ENCODE peak calls at places on chromosomes 7 and 10, in seven cellular contexts. A, E, B, G, V, J and T are unnamed samples. For H3K27me3 and H3K4me1, the result is how much of the 10 kb centered on the place peaks cover.

GRCh38 chr10:107071301-107071700 is 93.2 kb downstream of the SORCS1 start:
- DNase-seq in A (no peak), E (no peak), B (no peak), G (no peak), V (no peak), J (no peak), T (no peak)

GRCh38 chr7:140501941-140502340 is 22.6 kb upstream of the MKRN1 start:
- DNase-seq in A (no peak), E (no peak), B (no peak), G (no peak), V (no peak), J (peak), T (no peak)

GRCh38 chr7:40162516-40162915 is 27.7 kb downstream of the SUGCT start:
- DNase-seq in A (no peak), E (no peak), B (no peak), G (no peak), V (no peak), J (no peak), T (no peak)

GRCh38 chr10:33396938-33397337 is 62.5 kb upstream of the NRP1 start:
- DNase-seq in A (no peak), E (no peak), B (no peak), G (no peak), V (no peak), J (no peak), T (no peak)

GRCh38 chr10:126634915-126635314 is 35.6 kb downstream of the C10orf90 start:
- DNase-seq in A (no peak), E (no peak), B (no peak), G (no peak), V (no peak), J (no peak), T (no peak)

GRCh38 chr10:74544106-74544505 is 282.3 kb upstream of the KAT6B start:
- DNase-seq in A (no peak), E (no peak), B (peak), G (no peak), V (no peak), J (no peak), T (no peak)

GRCh38 chr7:30548762-30549344 is 44.2 kb upstream of the GGCT start:
- DNase-seq in A (peak), E (peak), B (peak), G (peak), V (no peak), J (peak), T (peak)

GRCh38 chr10:119006451-119007210 is 22.9 kb upstream of the NANOS1 start:
- DNase-seq in A (peak), E (no peak), B (no peak), G (peak), V (no peak), J (peak), T (peak)

GRCh38 chr10:72364239-72364777 is 9.6 kb upstream of the DNAJB12 start:
- DNase-seq in A (peak), E (peak), B (peak), G (peak), V (peak), J (peak), T (peak)

GRCh38 chr7:90250601-90251303 is 5.8 kb downstream of the CFAP69 start:
- DNase-seq in A (no peak), E (no peak), B (no peak), G (no peak), V (no peak), J (no peak), T (no peak)

GRCh38 chr7:107179326-107180163 is 10.7 kb downstream of the HBP1 start:
- DNase-seq in A (no peak), E (peak), B (no peak), G (no peak), V (no peak), J (peak), T (no peak)

GRCh38 chr7:75866497-75867389 is 12.1 kb upstream of the RHBDD2 start:
- DNase-seq in A (peak), E (peak), B (peak), G (peak), V (no peak), J (peak), T (peak)

GRCh38 chr7:41869596-41869995 is 166.7 kb upstream of the INHBA start:
- DNase-seq in A (no peak), E (no peak), B (no peak), G (no peak), V (no peak), J (no peak), T (no peak)

GRCh38 chr10:32149257-32149955 is 93.2 kb upstream of the KIF5B start:
- DNase-seq in A (no peak), E (peak), B (no peak), G (no peak), V (peak), J (peak), T (no peak)

GRCh38 chr10:18109471-18109870 is 30.8 kb upstream of the CACNB2 start:
- DNase-seq in A (no peak), E (no peak), B (no peak), G (no peak), V (no peak), J (no peak), T (no peak)

GRCh38 chr10:132354356-132355094 is 22.5 kb downstream of the LRRC27 start:
- DNase-seq in A (no peak), E (no peak), B (no peak), G (no peak), V (no peak), J (peak), T (no peak)

GRCh38 chr10:72847681-72848080 is 45.9 kb upstream of the OIT3 start:
- DNase-seq in A (no peak), E (no peak), B (no peak), G (no peak), V (no peak), J (no peak), T (no peak)

GRCh38 chr7:50851891-50852290 is 69.2 kb upstream of the GRB10 start:
- DNase-seq in A (no peak), E (no peak), B (no peak), G (no peak), V (no peak), J (no peak), T (no peak)

GRCh38 chr10:97399843-97400545 is 1.1 kb downstream of the RRP12 start:
- DNase-seq in A (peak), E (peak), B (peak), G (peak), V (no peak), J (peak), T (peak)

GRCh38 chr10:11373626-11374310 is 237.7 kb downstream of the USP6NL start:
- DNase-seq in A (no peak), E (no peak), B (no peak), G (no peak), V (no peak), J (no peak), T (no peak)

GRCh38 chr7:99767662-99768061 is 16.3 kb downstream of the CYP3A4 start:
- DNase-seq in A (no peak), E (no peak), B (no peak), G (no peak), V (peak), J (no peak), T (no peak)

GRCh38 chr7:138756591-138757222 is 41.1 kb upstream of the TMEM213 start:
- DNase-seq in A (no peak), E (no peak), B (no peak), G (no peak), V (no peak), J (no peak), T (no peak)

GRCh38 chr10:100730739-100731602 is 14.4 kb upstream of the PAX2 start:
- DNase-seq in A (peak), E (no peak), B (peak), G (peak), V (peak), J (no peak), T (no peak)

GRCh38 chr7:5702876-5703571 is 78.4 kb downstream of the RNF216 start:
- DNase-seq in A (no peak), E (peak), B (no peak), G (no peak), V (no peak), J (no peak), T (no peak)

GRCh38 chr10:22489467-22489866 is 144.2 kb downstream of the SPAG6 start:
- DNase-seq in A (no peak), E (no peak), B (no peak), G (no peak), V (no peak), J (no peak), T (no peak)
- H3K27me3 ChIP-seq in A (under half), E (under half), B (under half), G (under half), V (under half), J (under half), T (under half)

DNA sequence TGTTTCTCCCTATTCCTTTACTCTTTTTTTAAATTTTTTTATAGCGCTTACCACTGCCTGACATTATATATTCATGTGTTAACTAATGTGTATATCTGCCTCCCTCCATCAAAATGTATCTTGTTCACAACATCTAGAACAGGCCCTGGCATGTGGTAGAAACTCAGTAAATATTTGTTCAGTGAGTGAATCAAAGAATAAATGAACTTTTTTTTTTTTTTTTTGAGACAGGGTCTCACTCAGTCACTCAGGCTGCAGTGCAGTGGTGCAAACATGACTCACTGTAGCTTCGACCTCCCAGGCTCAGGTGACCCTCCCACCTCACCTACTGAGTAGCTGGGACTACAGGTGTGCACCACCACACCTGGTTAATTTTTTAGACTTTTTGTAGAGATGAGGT is 7.5 kb upstream of the CALD1 start:
- DNase-seq in A (peak), E (no peak), B (no peak), G (no peak), V (no peak), J (no peak), T (no peak)
- TF ChIP-seq REST in A (no peak), E (no peak), B (no peak), G (no peak), V (no peak), J (no peak), T (no peak)

DNA sequence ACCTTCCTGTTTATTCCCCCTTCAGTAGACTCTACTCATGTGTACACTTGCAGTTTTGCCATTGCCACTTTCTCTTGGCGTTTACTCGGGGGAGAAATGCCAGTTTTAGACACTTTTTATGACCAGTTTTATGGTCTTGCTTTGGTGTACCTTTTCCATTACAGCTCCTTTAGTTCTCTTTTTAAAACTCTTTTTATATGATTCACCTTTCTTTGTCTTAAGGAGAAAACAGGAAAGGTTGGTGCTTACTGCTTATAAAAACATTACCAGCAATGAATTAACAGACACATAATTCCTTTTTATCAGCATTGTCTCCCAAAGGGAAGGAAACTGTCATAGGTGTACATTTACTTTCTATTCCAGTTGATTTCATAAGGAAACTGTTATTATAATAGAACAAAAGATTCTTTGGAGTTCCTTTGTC is 11.9 kb downstream of the TSPAN13 start:
- DNase-seq in A (no peak), E (no peak), B (no peak), G (no peak), V (no peak), J (no peak), T (no peak)
- H3K4me1 ChIP-seq in A (under half), E (under half), B (under half), G (under half), V (under half), J (under half), T (under half)

GRCh38 chr7:121541457-121541856 is 145.3 kb upstream of the FAM3C start:
- DNase-seq in A (no peak), E (no peak), B (no peak), G (no peak), V (no peak), J (no peak), T (no peak)
- H3K27me3 ChIP-seq in A (under half), E (under half), B (under half), G (under half), V (under half), J (under half), T (under half)

DNA sequence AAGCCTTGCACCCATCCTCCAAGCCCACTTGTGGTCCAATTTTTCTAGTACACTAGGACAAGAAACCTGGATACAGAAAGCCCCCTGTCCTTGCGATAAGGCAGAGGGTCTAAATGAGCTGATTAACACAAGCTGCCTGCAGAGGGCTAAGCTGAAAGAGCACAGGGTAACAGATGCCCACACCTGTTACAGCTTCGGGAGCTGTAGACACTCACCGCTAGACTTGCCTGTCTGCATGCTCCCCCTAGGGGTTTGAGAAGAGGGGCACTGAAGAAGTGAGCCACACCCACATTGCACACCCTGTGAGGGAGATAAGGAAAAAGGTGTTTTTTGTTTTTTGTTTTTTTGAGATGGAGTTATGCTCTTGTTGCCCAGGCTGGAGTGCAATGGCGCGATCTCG is 386.5 kb upstream of the AUTS2 start:
- DNase-seq in A (no peak), E (no peak), B (peak), G (no peak), V (no peak), J (peak), T (no peak)
- TF ChIP-seq REST in A (no peak), E (no peak), B (no peak), G (no peak), V (no peak), J (no peak), T (no peak)

DNA sequence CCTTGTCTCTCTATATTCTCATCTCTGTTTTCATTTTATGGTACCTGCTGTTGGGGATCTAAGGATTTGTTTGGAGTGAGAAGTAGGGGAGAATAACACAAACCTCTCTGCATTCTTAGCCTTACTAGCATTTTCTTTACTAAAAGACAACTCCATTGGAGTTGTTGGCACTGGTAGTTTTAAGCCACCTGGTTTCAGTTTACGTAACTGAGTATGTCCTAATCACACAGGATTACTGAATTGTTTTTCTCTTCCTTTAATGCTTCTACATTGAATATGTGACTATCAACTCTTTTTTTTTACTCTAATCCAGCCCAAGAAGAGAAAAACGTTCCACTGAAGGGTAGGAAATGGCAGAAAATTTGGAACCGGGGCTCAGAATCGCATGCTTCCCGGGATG is 30.0 kb upstream of the TRIL start:
- DNase-seq in A (no peak), E (no peak), B (no peak), G (no peak), V (no peak), J (no peak), T (no peak)
- H3K4me1 ChIP-seq in A (under half), E (under half), B (under half), G (under half), V (under half), J (under half), T (under half)